ENCODE peak calls at places on chromosomes 12 and 14, in four cellular contexts. X, R, I and S are unnamed samples.

GRCh38 chr14:67335781-67336180 is 23.8 kb downstream of the ATP6V1D start:
- DNase-seq in I (peak), R (no peak), X (peak), S (peak)

GRCh38 chr12:119693006-119693405 is 25.1 kb downstream of the PRKAB1 start:
- DNase-seq in I (peak), X (no peak), R (no peak), S (no peak)

GRCh38 chr12:59403259-59403932 is 192.4 kb upstream of the SLC16A7 start:
- DNase-seq in I (peak), X (peak), R (peak), S (peak)

GRCh38 chr14:36524874-36525745 is 5.1 kb upstream of the NKX2-1 start:
- DNase-seq in I (no peak), R (peak), X (no peak), S (peak)

GRCh38 chr12:115070313-115070712 is 386.3 kb upstream of the TBX3 start:
- DNase-seq in R (no peak), X (no peak), I (peak), S (no peak)

GRCh38 chr12:522692-523378 is 63.1 kb downstream of the B4GALNT3 start:
- DNase-seq in I (no peak), R (no peak), X (no peak), S (no peak)

GRCh38 chr14:90483551-90483950 is 86.7 kb downstream of the CALM1 start:
- DNase-seq in R (no peak), I (no peak), X (no peak), S (peak)

GRCh38 chr14:52121441-52121840 is 52.6 kb upstream of the NID2 start:
- DNase-seq in I (peak), X (no peak), R (no peak), S (no peak)

GRCh38 chr12:89525002-89525823 is 617 bp upstream of the GALNT4 start:
- DNase-seq in R (peak), X (peak), I (peak), S (peak)

GRCh38 chr12:6772729-6773661 is 675 bp downstream of the LAG3 start:
- DNase-seq in I (no peak), X (no peak), R (no peak), S (no peak)

GRCh38 chr14:61034416-61035100 is 53.5 kb downstream of the SLC38A6 start:
- DNase-seq in I (no peak), R (no peak), X (peak), S (no peak)

GRCh38 chr12:55830601-55831406 is 1.4 kb upstream of the DNAJC14 start:
- DNase-seq in I (peak), X (peak), R (peak), S (peak)

GRCh38 chr12:68040450-68041075 is 51.3 kb downstream of the IFNG-AS1 start:
- DNase-seq in R (peak), I (peak), X (peak), S (peak)

GRCh38 chr12:108190529-108190928 is 61.4 kb downstream of the WSCD2 start:
- DNase-seq in X (no peak), R (no peak), I (no peak), S (no peak)

GRCh38 chr12:10661338-10661737 is 12.5 kb downstream of the STYK1 start:
- DNase-seq in X (no peak), R (no peak), I (peak), S (no peak)

GRCh38 chr12:104060791-104061190 is 3.5 kb upstream of the HCFC2 start:
- DNase-seq in R (no peak), X (no peak), I (no peak), S (no peak)

GRCh38 chr14:32654106-32654505 is 284.6 kb upstream of the NPAS3 start:
- DNase-seq in I (no peak), R (no peak), X (no peak), S (no peak)

GRCh38 chr12:13093191-13093849 is 10.1 kb downstream of the GSG1 start:
- DNase-seq in R (no peak), X (no peak), I (peak), S (no peak)

GRCh38 chr14:32681598-32681997 is 257.1 kb upstream of the NPAS3 start:
- DNase-seq in R (no peak), I (no peak), X (no peak), S (no peak)

GRCh38 chr12:51217133-51217967 is 512 bp downstream of the POU6F1 start:
- DNase-seq in X (peak), R (peak), I (no peak), S (peak)

GRCh38 chr14:34270361-34270760 is 191.7 kb downstream of the SPTSSA start:
- DNase-seq in R (no peak), X (no peak), I (no peak), S (no peak)

GRCh38 chr14:91373591-91374245 is 43.9 kb downstream of the CCDC88C start:
- DNase-seq in X (peak), R (no peak), I (no peak), S (no peak)

GRCh38 chr14:54786191-54786755 is 116.4 kb downstream of the GCH1 start:
- DNase-seq in R (no peak), I (no peak), X (no peak), S (no peak)

GRCh38 chr14:63249112-63249511 is 44.9 kb downstream of the RHOJ start:
- DNase-seq in X (no peak), I (peak), R (no peak), S (no peak)

GRCh38 chr14:98743536-98743935 is 528.5 kb downstream of the BCL11B start:
- DNase-seq in X (no peak), I (no peak), R (no peak), S (no peak)

GRCh38 chr12:77433799-77434198 is 368.4 kb upstream of the E2F7 start:
- DNase-seq in I (peak), R (no peak), X (no peak), S (no peak)

GRCh38 chr14:77012193-77012592 is 16.3 kb downstream of the IRF2BPL start:
- DNase-seq in I (no peak), X (no peak), R (no peak), S (no peak)

GRCh38 chr12:19553177-19553576 is 113.9 kb downstream of the AEBP2 start:
- DNase-seq in X (no peak), I (no peak), R (no peak), S (no peak)

GRCh38 chr14:93010543-93011541 is 87.9 kb downstream of the CHGA start:
- DNase-seq in X (no peak), I (no peak), R (no peak), S (no peak)

GRCh38 chr12:11684393-11684792 is 34.9 kb downstream of the ETV6 start:
- DNase-seq in R (no peak), I (peak), X (no peak), S (no peak)

GRCh38 chr14:68856572-68856971 is 63.7 kb upstream of the ZFP36L1 start:
- DNase-seq in R (no peak), X (no peak), I (no peak), S (no peak)

GRCh38 chr14:75880512-75880911 is 101.3 kb downstream of the TGFB3 start:
- DNase-seq in X (no peak), I (no peak), R (no peak), S (peak)

GRCh38 chr14:65072937-65073336 is 29.4 kb downstream of the MAX start:
- DNase-seq in I (no peak), X (no peak), R (no peak), S (no peak)

GRCh38 chr14:47675489-47676300 is at the start of gene MDGA2:
- DNase-seq in I (no peak), X (no peak), R (peak), S (peak)

GRCh38 chr14:101072945-101073597 is 169.5 kb upstream of the RTL1 start:
- DNase-seq in X (no peak), I (peak), R (peak), S (peak)

GRCh38 chr12:10385181-10385613 is 4.6 kb downstream of the KLRK1 start:
- DNase-seq in R (no peak), I (peak), X (no peak), S (no peak)

GRCh38 chr12:107169200-107169599 is 75.9 kb upstream of the CRY1 start:
- DNase-seq in R (no peak), X (no peak), I (no peak), S (no peak)

GRCh38 chr12:107165581-107165980 is 72.2 kb upstream of the CRY1 start:
- DNase-seq in I (no peak), R (no peak), X (no peak), S (no peak)

GRCh38 chr12:107164392-107164791 is 71.0 kb upstream of the CRY1 start:
- DNase-seq in I (no peak), R (no peak), X (no peak), S (no peak)

GRCh38 chr12:107163413-107163812 is 70.1 kb upstream of the CRY1 start:
- DNase-seq in X (no peak), I (no peak), R (no peak), S (no peak)

DNA sequence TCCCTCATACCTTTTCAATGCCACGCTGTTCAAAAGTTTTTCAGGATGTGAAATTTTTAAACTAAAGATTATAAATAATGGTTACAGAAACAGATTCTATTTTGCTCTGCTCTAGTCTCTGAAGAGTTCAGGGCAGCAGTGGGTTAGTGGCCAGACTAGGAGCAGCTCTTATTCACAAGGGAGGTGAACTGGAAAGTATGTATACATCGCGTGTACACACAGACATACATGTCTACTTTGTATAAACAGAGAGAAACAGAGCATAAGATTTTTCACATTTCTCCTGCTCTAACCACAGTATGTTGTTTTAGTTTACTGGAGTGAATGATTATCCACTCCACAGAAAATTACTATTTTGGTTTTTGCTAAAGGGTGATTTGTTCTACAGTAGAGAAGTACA is 74.4 kb upstream of the CRY1 start:
- DNase-seq in X (no peak), R (no peak), I (peak), S (no peak)
- H2AFZ ChIP-seq in X (no peak), R (no peak), I (no peak), S (peak)

DNA sequence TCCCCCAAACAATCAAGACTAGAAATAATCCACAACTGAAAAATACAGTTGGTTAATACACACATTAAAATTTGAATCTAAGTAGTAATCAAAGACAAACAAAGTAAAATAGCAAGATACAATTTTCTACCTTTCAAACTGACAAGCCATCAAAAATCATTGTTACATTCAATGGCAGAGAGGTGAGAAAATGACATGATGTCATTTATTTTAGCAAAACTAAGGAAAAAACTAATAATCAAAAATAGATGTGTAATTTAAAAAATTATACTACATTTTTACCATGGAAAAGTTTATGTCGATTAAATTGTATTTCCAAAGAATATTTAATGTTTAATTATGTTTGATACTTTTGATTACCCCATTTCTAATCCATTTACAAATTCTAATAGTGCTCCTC is 59.7 kb downstream of the NOVA1 start:
- DNase-seq in R (no peak), I (no peak), X (no peak), S (no peak)
- H2AFZ ChIP-seq in R (no peak), I (no peak), X (no peak), S (no peak)

GRCh38 chr12:124675881-124676688 is 108.7 kb upstream of the NCOR2 start:
- DNase-seq in I (peak), X (no peak), R (no peak), S (no peak)
- H2AFZ ChIP-seq in I (peak), X (no peak), R (no peak), S (no peak)

DNA sequence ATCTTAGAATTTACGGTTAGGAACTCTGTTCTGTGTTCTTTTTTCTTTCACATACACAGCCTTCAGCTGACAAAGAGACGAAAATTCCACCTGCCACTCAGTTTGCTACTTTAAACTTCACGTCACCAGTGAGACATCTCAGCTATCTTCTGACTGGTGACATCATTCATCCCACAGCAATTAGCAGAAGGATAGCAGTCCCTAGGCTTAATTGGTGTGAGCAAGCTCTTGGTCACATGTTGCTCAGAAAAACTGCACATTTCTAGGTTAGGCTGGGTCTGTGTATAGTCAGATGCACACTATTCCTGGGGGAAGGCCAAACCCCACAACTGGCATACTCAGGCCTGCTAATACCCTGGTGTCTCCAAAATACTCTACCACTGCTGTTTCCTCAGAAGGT is 23.9 kb downstream of the SLC7A7 start:
- DNase-seq in R (no peak), I (peak), X (no peak), S (no peak)
- H2AFZ ChIP-seq in R (peak), I (peak), X (peak), S (no peak)

GRCh38 chr12:122460641-122461040 is 38.2 kb upstream of the CLIP1 start:
- DNase-seq in R (no peak), I (no peak), X (no peak), S (no peak)
- H2AFZ ChIP-seq in R (no peak), I (no peak), X (no peak), S (no peak)

GRCh38 chr14:86787782-86788181 is 1205.2 kb downstream of the GALC start:
- DNase-seq in X (peak), R (no peak), I (peak), S (no peak)

GRCh38 chr14:86790408-86791364 is 1202.3 kb downstream of the GALC start:
- DNase-seq in I (no peak), X (no peak), R (no peak), S (peak)

GRCh38 chr14:86788229-86788628 is 1204.8 kb downstream of the GALC start:
- DNase-seq in X (no peak), R (no peak), I (peak), S (no peak)
- H2AFZ ChIP-seq in X (no peak), R (no peak), I (no peak), S (no peak)

DNA sequence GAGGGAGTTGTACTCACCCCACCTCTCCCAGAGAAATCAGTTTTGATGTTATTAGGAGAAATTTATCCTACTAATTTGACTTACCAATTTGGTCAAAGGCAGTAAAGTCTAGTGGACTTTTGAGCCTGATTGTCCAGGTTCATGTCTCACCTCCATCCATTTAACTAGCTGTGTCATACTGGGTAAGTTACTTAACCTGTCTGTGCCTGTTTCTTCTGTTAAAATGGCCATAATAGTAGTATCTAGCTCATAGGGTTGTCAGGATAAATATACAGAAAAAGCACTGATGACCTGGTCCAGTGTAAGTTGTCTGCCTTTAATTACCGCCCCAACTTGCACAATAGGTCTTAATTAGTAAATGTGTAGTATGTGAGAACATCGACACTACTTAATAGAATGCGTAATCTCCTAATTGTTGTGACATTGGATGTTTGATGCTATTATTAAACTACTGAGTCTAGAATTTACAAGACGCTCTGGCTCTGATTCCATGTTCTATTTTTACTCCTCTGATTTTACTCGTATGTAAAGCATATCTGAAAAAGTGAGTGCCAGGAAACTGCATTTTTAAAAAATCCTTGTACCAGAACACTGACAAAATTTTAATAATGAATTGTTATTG is 1.5 kb downstream of the RAB21 start:
- DNase-seq in R (no peak), X (no peak), I (no peak), S (no peak)
- H2AFZ ChIP-seq in R (no peak), X (no peak), I (no peak), S (no peak)